ENCODE peak calls at places on chromosomes 2 and 18, in five cellular contexts. One of them, this sample, is unnamed.

GRCh38 chr2:150911766-150912280 is 349.8 kb downstream of the RBM43 start:
- DNase-seq in effector memory CD4-positive, alpha-beta T cell: no peak
- DNase-seq in thoracic aorta: no peak
- DNase-seq in SK-N-SH: no peak
- DNase-seq in HCT116: no peak
- DNase-seq in this sample: peak; percentile 80

GRCh38 chr2:128408349-128409305 is 90.0 kb upstream of the HS6ST1 start:
- DNase-seq in effector memory CD4-positive, alpha-beta T cell: no peak
- DNase-seq in thoracic aorta: no peak
- DNase-seq in SK-N-SH: peak; percentile 38
- DNase-seq in HCT116: no peak
- DNase-seq in this sample: peak; percentile 55

GRCh38 chr2:109435866-109436634 is 177.7 kb downstream of the SEPTIN10 start:
- DNase-seq in effector memory CD4-positive, alpha-beta T cell: no peak
- DNase-seq in thoracic aorta: peak; percentile 80
- DNase-seq in SK-N-SH: no peak
- DNase-seq in HCT116: no peak
- DNase-seq in this sample: no peak

GRCh38 chr2:143607446-143608110 is 478.4 kb downstream of the ARHGAP15 start:
- DNase-seq in effector memory CD4-positive, alpha-beta T cell: no peak
- DNase-seq in thoracic aorta: no peak
- DNase-seq in SK-N-SH: peak; percentile 1
- DNase-seq in HCT116: no peak
- DNase-seq in this sample: no peak

GRCh38 chr2:210626849-210627248 is 70.5 kb downstream of the CPS1 start:
- DNase-seq in effector memory CD4-positive, alpha-beta T cell: no peak
- DNase-seq in thoracic aorta: no peak
- DNase-seq in SK-N-SH: no peak
- DNase-seq in HCT116: no peak
- DNase-seq in this sample: no peak

GRCh38 chr2:222179592-222179991 is 119.2 kb downstream of the PAX3 start:
- DNase-seq in effector memory CD4-positive, alpha-beta T cell: no peak
- DNase-seq in thoracic aorta: no peak
- DNase-seq in SK-N-SH: no peak
- DNase-seq in HCT116: no peak
- DNase-seq in this sample: no peak

GRCh38 chr2:168037772-168038171 is 209.6 kb downstream of the STK39 start:
- DNase-seq in effector memory CD4-positive, alpha-beta T cell: no peak
- DNase-seq in thoracic aorta: no peak
- DNase-seq in SK-N-SH: no peak
- DNase-seq in HCT116: no peak
- DNase-seq in this sample: no peak

GRCh38 chr2:57497489-57498096 is 549.0 kb upstream of the VRK2 start:
- DNase-seq in effector memory CD4-positive, alpha-beta T cell: no peak
- DNase-seq in thoracic aorta: no peak
- DNase-seq in SK-N-SH: peak; percentile 35
- DNase-seq in HCT116: peak; percentile 41
- DNase-seq in this sample: no peak

GRCh38 chr2:150538582-150539236 is 51.2 kb upstream of the RND3 start:
- DNase-seq in effector memory CD4-positive, alpha-beta T cell: no peak
- DNase-seq in thoracic aorta: no peak
- DNase-seq in SK-N-SH: no peak
- DNase-seq in HCT116: no peak
- DNase-seq in this sample: no peak

GRCh38 chr18:31102020-31102684 is at the start of gene DSC2:
- DNase-seq in effector memory CD4-positive, alpha-beta T cell: no peak
- DNase-seq in thoracic aorta: no peak
- DNase-seq in SK-N-SH: peak; percentile 15
- DNase-seq in HCT116: no peak
- DNase-seq in this sample: peak; percentile 83

GRCh38 chr2:53549497-53549896 is 218.1 kb upstream of the CHAC2 start:
- DNase-seq in effector memory CD4-positive, alpha-beta T cell: no peak
- DNase-seq in thoracic aorta: no peak
- DNase-seq in SK-N-SH: no peak
- DNase-seq in HCT116: no peak
- DNase-seq in this sample: no peak

GRCh38 chr2:118969734-118970395 is 27.9 kb downstream of the MARCO start:
- DNase-seq in effector memory CD4-positive, alpha-beta T cell: no peak
- DNase-seq in thoracic aorta: no peak
- DNase-seq in SK-N-SH: no peak
- DNase-seq in HCT116: no peak
- DNase-seq in this sample: no peak

GRCh38 chr2:120991401-120991800 is 255.7 kb downstream of the GLI2 start:
- DNase-seq in effector memory CD4-positive, alpha-beta T cell: no peak
- DNase-seq in thoracic aorta: no peak
- DNase-seq in SK-N-SH: no peak
- DNase-seq in HCT116: no peak
- DNase-seq in this sample: no peak

GRCh38 chr2:26770986-26771586 is 7.0 kb downstream of the SLC35F6 start:
- DNase-seq in effector memory CD4-positive, alpha-beta T cell: peak; percentile 17
- DNase-seq in thoracic aorta: peak; percentile 63
- DNase-seq in SK-N-SH: peak; percentile 49
- DNase-seq in HCT116: no peak
- DNase-seq in this sample: peak; percentile 93

GRCh38 chr18:10368456-10369453 is 85.7 kb upstream of the APCDD1 start:
- DNase-seq in effector memory CD4-positive, alpha-beta T cell: no peak
- DNase-seq in thoracic aorta: no peak
- DNase-seq in SK-N-SH: no peak
- DNase-seq in HCT116: no peak
- DNase-seq in this sample: no peak

GRCh38 chr2:8779795-8780194 is 57.6 kb downstream of the KIDINS220 start:
- DNase-seq in effector memory CD4-positive, alpha-beta T cell: no peak
- DNase-seq in thoracic aorta: no peak
- DNase-seq in SK-N-SH: no peak
- DNase-seq in HCT116: no peak
- DNase-seq in this sample: no peak

GRCh38 chr2:135132314-135132713 is 80.2 kb downstream of the RAB3GAP1 start:
- DNase-seq in effector memory CD4-positive, alpha-beta T cell: no peak
- DNase-seq in thoracic aorta: no peak
- DNase-seq in SK-N-SH: no peak
- DNase-seq in HCT116: no peak
- DNase-seq in this sample: no peak

GRCh38 chr2:239806276-239806675 is 218.9 kb downstream of the NDUFA10 start:
- DNase-seq in effector memory CD4-positive, alpha-beta T cell: no peak
- DNase-seq in thoracic aorta: no peak
- DNase-seq in SK-N-SH: no peak
- DNase-seq in HCT116: no peak
- DNase-seq in this sample: no peak

GRCh38 chr18:59056706-59057492 is 82.8 kb upstream of the SEC11C start:
- DNase-seq in effector memory CD4-positive, alpha-beta T cell: peak; percentile 20
- DNase-seq in thoracic aorta: no peak
- DNase-seq in SK-N-SH: peak; percentile 54
- DNase-seq in HCT116: peak; percentile 51
- DNase-seq in this sample: peak; percentile 89

GRCh38 chr18:63438181-63438580 is 15.9 kb upstream of the VPS4B start:
- DNase-seq in effector memory CD4-positive, alpha-beta T cell: no peak
- DNase-seq in thoracic aorta: no peak
- DNase-seq in SK-N-SH: no peak
- DNase-seq in HCT116: no peak
- DNase-seq in this sample: no peak

GRCh38 chr18:74631242-74632087 is 33.8 kb downstream of the ZNF407 start:
- DNase-seq in effector memory CD4-positive, alpha-beta T cell: no peak
- DNase-seq in thoracic aorta: no peak
- DNase-seq in SK-N-SH: no peak
- DNase-seq in HCT116: no peak
- DNase-seq in this sample: no peak

GRCh38 chr2:205731521-205731965 is 49.2 kb downstream of the NRP2 start:
- DNase-seq in effector memory CD4-positive, alpha-beta T cell: no peak
- DNase-seq in thoracic aorta: no peak
- DNase-seq in SK-N-SH: no peak
- DNase-seq in HCT116: no peak
- DNase-seq in this sample: no peak

GRCh38 chr2:182924311-182924710 is 57.9 kb upstream of the FRZB start:
- DNase-seq in effector memory CD4-positive, alpha-beta T cell: no peak
- DNase-seq in thoracic aorta: no peak
- DNase-seq in SK-N-SH: no peak
- DNase-seq in HCT116: no peak
- DNase-seq in this sample: no peak

GRCh38 chr2:104127049-104127770 is 726.7 kb upstream of the POU3F3 start:
- DNase-seq in effector memory CD4-positive, alpha-beta T cell: no peak
- DNase-seq in thoracic aorta: no peak
- DNase-seq in SK-N-SH: no peak
- DNase-seq in HCT116: no peak
- DNase-seq in this sample: no peak

GRCh38 chr2:239660390-239661228 is 259.8 kb upstream of the HDAC4 start:
- DNase-seq in effector memory CD4-positive, alpha-beta T cell: no peak
- DNase-seq in thoracic aorta: no peak
- DNase-seq in SK-N-SH: no peak
- DNase-seq in HCT116: peak; percentile 71
- DNase-seq in this sample: no peak

GRCh38 chr2:3117650-3118216 is 259.9 kb downstream of the EIPR1 start:
- DNase-seq in effector memory CD4-positive, alpha-beta T cell: no peak
- DNase-seq in thoracic aorta: no peak
- DNase-seq in SK-N-SH: no peak
- DNase-seq in HCT116: no peak
- DNase-seq in this sample: peak; percentile 28

GRCh38 chr2:173298536-173299097 is 56.1 kb upstream of the CDCA7 start:
- DNase-seq in effector memory CD4-positive, alpha-beta T cell: no peak
- DNase-seq in thoracic aorta: no peak
- DNase-seq in SK-N-SH: no peak
- DNase-seq in HCT116: peak; percentile 33
- DNase-seq in this sample: no peak
- H3K9me3 ChIP-seq in effector memory CD4-positive, alpha-beta T cell: peaks cover 9% of the 10 kb centered on the region
- H3K9me3 ChIP-seq in thoracic aorta: peaks cover 17% of the 10 kb centered on the region
- H3K9me3 ChIP-seq in SK-N-SH: no peaks in the 10 kb centered on the region
- H3K9me3 ChIP-seq in HCT116: peaks cover 14% of the 10 kb centered on the region
- H3K9me3 ChIP-seq in this sample: peaks cover 3% of the 10 kb centered on the region

DNA sequence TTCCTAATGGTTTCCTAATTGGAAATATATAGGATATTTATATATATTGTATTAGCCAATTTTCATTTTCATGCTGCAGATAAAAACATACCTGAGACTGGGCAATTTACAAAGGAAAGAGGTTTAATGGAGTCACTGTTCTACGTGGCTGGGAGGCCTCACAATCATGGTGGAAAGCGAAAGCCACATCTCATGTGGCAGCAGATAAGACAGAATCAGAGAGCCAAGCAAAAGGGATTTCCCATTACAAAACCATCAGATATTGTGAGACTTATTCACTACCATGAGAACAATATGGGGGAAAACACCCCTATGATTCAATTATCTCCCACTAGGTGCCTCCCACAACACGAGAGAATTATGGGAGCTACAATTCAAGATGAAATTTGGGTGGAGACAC is 242.5 kb upstream of the NETO1 start:
- DNase-seq in effector memory CD4-positive, alpha-beta T cell: no peak
- DNase-seq in thoracic aorta: no peak
- DNase-seq in SK-N-SH: no peak
- DNase-seq in HCT116: no peak
- DNase-seq in this sample: no peak
- H3K9me3 ChIP-seq in effector memory CD4-positive, alpha-beta T cell: no peaks in the 10 kb centered on the region
- H3K9me3 ChIP-seq in thoracic aorta: no peaks in the 10 kb centered on the region
- H3K9me3 ChIP-seq in SK-N-SH: no peaks in the 10 kb centered on the region
- H3K9me3 ChIP-seq in HCT116: peaks cover 7% of the 10 kb centered on the region
- H3K9me3 ChIP-seq in this sample: no peaks in the 10 kb centered on the region

GRCh38 chr18:79897940-79898625 is 53.4 kb downstream of the SLC66A2 start:
- DNase-seq in effector memory CD4-positive, alpha-beta T cell: no peak
- DNase-seq in thoracic aorta: no peak
- DNase-seq in SK-N-SH: no peak
- DNase-seq in HCT116: no peak
- DNase-seq in this sample: peak; percentile 41
- H3K9me3 ChIP-seq in effector memory CD4-positive, alpha-beta T cell: no peaks in the 10 kb centered on the region
- H3K9me3 ChIP-seq in thoracic aorta: peaks cover 50% of the 10 kb centered on the region
- H3K9me3 ChIP-seq in SK-N-SH: peaks cover 19% of the 10 kb centered on the region
- H3K9me3 ChIP-seq in HCT116: peaks cover 31% of the 10 kb centered on the region
- H3K9me3 ChIP-seq in this sample: peaks cover 24% of the 10 kb centered on the region

DNA sequence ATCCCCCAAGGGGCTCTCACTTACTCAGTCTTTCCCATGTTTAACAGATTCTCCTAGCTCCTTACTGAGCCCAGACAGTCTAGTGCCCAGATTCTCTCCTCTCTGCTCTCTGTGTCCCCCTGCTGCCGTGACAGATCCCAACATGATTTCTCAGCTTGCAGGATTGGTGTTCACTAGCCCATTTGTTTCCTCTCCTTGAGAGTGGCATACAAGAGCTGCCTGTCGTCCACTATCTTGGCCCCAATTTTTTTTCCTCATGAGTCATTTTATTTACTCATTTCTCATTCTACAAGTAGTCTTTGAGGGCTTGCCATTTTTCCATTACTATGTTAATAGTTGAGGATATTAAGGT is 199.9 kb upstream of the FN1 start:
- DNase-seq in effector memory CD4-positive, alpha-beta T cell: no peak
- DNase-seq in thoracic aorta: no peak
- DNase-seq in SK-N-SH: no peak
- DNase-seq in HCT116: no peak
- DNase-seq in this sample: no peak
- H3K9me3 ChIP-seq in effector memory CD4-positive, alpha-beta T cell: no peaks in the 10 kb centered on the region
- H3K9me3 ChIP-seq in thoracic aorta: no peaks in the 10 kb centered on the region
- H3K9me3 ChIP-seq in SK-N-SH: peaks cover 15% of the 10 kb centered on the region
- H3K9me3 ChIP-seq in HCT116: peaks cover 6% of the 10 kb centered on the region
- H3K9me3 ChIP-seq in this sample: peaks cover 3% of the 10 kb centered on the region

GRCh38 chr2:190711069-190711468 is 62.2 kb downstream of the NAB1 start:
- DNase-seq in effector memory CD4-positive, alpha-beta T cell: no peak
- DNase-seq in thoracic aorta: no peak
- DNase-seq in SK-N-SH: no peak
- DNase-seq in HCT116: no peak
- DNase-seq in this sample: no peak
- H3K9me3 ChIP-seq in effector memory CD4-positive, alpha-beta T cell: no peaks in the 10 kb centered on the region
- H3K9me3 ChIP-seq in thoracic aorta: no peaks in the 10 kb centered on the region
- H3K9me3 ChIP-seq in SK-N-SH: no peaks in the 10 kb centered on the region
- H3K9me3 ChIP-seq in HCT116: no peaks in the 10 kb centered on the region
- H3K9me3 ChIP-seq in this sample: no peaks in the 10 kb centered on the region

GRCh38 chr18:78975699-78976098 is 3.9 kb upstream of the SALL3 start:
- DNase-seq in effector memory CD4-positive, alpha-beta T cell: no peak
- DNase-seq in thoracic aorta: no peak
- DNase-seq in SK-N-SH: no peak
- DNase-seq in HCT116: no peak
- DNase-seq in this sample: no peak

GRCh38 chr18:78975282-78975681 is 4.3 kb upstream of the SALL3 start:
- DNase-seq in effector memory CD4-positive, alpha-beta T cell: no peak
- DNase-seq in thoracic aorta: no peak
- DNase-seq in SK-N-SH: no peak
- DNase-seq in HCT116: no peak
- DNase-seq in this sample: no peak

GRCh38 chr18:78972930-78973331 is 6.7 kb upstream of the SALL3 start:
- DNase-seq in effector memory CD4-positive, alpha-beta T cell: no peak
- DNase-seq in thoracic aorta: no peak
- DNase-seq in SK-N-SH: no peak
- DNase-seq in HCT116: no peak
- DNase-seq in this sample: peak; percentile 36

GRCh38 chr18:78973357-78974083 is 6.1 kb upstream of the SALL3 start:
- DNase-seq in effector memory CD4-positive, alpha-beta T cell: no peak
- DNase-seq in thoracic aorta: no peak
- DNase-seq in SK-N-SH: no peak
- DNase-seq in HCT116: no peak
- DNase-seq in this sample: peak; percentile 62

DNA sequence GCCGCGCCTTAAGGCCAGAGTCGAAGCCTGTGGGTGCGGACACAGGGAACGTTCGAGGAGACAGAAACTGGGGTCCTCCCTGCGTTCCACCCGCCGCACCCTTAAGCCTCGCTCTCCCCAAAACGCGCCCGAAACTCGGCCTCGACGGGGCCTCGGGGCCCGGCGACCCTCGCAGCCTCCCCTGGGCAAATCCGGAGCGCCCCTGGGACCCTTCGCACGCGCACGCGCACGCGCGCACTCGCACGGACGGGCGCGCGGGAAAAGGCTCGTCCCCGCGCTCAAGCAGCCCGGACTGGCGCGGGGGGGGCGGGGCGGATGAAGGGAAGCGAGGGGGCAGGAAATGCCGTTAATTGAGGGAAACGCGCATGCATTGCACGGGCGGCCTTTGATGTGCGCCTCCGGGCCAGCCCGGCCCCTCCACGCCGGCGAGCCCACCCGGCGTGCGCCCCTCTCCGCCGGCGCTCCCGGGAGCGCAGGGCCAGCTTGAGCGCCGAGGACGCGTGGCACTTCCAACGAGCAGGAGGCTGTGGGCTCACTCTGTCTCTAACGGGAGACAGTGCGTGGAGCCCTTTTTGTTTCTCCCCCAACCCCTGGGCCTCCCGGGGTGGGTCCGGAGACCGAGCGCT is 5.4 kb upstream of the SALL3 start:
- DNase-seq in effector memory CD4-positive, alpha-beta T cell: no peak
- DNase-seq in thoracic aorta: no peak
- DNase-seq in SK-N-SH: no peak
- DNase-seq in HCT116: no peak
- DNase-seq in this sample: peak; percentile 32
- H3K9me3 ChIP-seq in effector memory CD4-positive, alpha-beta T cell: no peaks in the 10 kb centered on the region
- H3K9me3 ChIP-seq in thoracic aorta: no peaks in the 10 kb centered on the region
- H3K9me3 ChIP-seq in SK-N-SH: no peaks in the 10 kb centered on the region
- H3K9me3 ChIP-seq in HCT116: no peaks in the 10 kb centered on the region
- H3K9me3 ChIP-seq in this sample: no peaks in the 10 kb centered on the region

This sample was measured in kidney.